ENCODE peak calls at places on chromosomes 7 and 10, in eight cellular contexts. One of them, this sample, is unnamed.

GRCh38 chr10:24617771-24618396 is 105.8 kb downstream of the ARHGAP21 start:
- DNase-seq in stomach: peak; percentile 68
- DNase-seq in cardiac fibroblast: peak; percentile 65
- DNase-seq in PC-3: peak; percentile 51
- DNase-seq in epithelial cell of esophagus: peak; percentile 67
- DNase-seq in bronchial epithelial cell: peak; percentile 38
- DNase-seq in esophagus squamous epithelium: no peak
- DNase-seq in brain microvascular endothelial cell: peak; percentile 35
- DNase-seq in this sample: no peak

GRCh38 chr10:9166770-9167169 is 1112.3 kb downstream of the GATA3 start:
- DNase-seq in stomach: no peak
- DNase-seq in cardiac fibroblast: no peak
- DNase-seq in PC-3: no peak
- DNase-seq in epithelial cell of esophagus: peak; percentile 8
- DNase-seq in bronchial epithelial cell: no peak
- DNase-seq in esophagus squamous epithelium: no peak
- DNase-seq in brain microvascular endothelial cell: no peak
- DNase-seq in this sample: no peak

GRCh38 chr7:112945046-112945445 is 141.6 kb downstream of the GPR85 start:
- DNase-seq in stomach: no peak
- DNase-seq in cardiac fibroblast: no peak
- DNase-seq in PC-3: no peak
- DNase-seq in epithelial cell of esophagus: no peak
- DNase-seq in bronchial epithelial cell: no peak
- DNase-seq in esophagus squamous epithelium: no peak
- DNase-seq in brain microvascular endothelial cell: no peak
- DNase-seq in this sample: no peak

GRCh38 chr7:72336887-72337821 is 75.0 kb downstream of the CALN1 start:
- DNase-seq in stomach: no peak
- DNase-seq in cardiac fibroblast: no peak
- DNase-seq in PC-3: no peak
- DNase-seq in epithelial cell of esophagus: no peak
- DNase-seq in bronchial epithelial cell: no peak
- DNase-seq in esophagus squamous epithelium: no peak
- DNase-seq in brain microvascular endothelial cell: no peak
- DNase-seq in this sample: no peak

GRCh38 chr10:79333513-79333912 is 13.8 kb upstream of the PPIF start:
- DNase-seq in stomach: no peak
- DNase-seq in cardiac fibroblast: peak; percentile 88
- DNase-seq in PC-3: peak; percentile 100
- DNase-seq in epithelial cell of esophagus: peak; percentile 92
- DNase-seq in bronchial epithelial cell: peak; percentile 94
- DNase-seq in esophagus squamous epithelium: no peak
- DNase-seq in brain microvascular endothelial cell: peak; percentile 38
- DNase-seq in this sample: no peak

GRCh38 chr10:62005687-62006086 is 104.2 kb downstream of the ARID5B start:
- DNase-seq in stomach: no peak
- DNase-seq in cardiac fibroblast: peak; percentile 52
- DNase-seq in PC-3: no peak
- DNase-seq in epithelial cell of esophagus: no peak
- DNase-seq in bronchial epithelial cell: no peak
- DNase-seq in esophagus squamous epithelium: no peak
- DNase-seq in brain microvascular endothelial cell: no peak
- DNase-seq in this sample: no peak

GRCh38 chr7:56079450-56080185 is 13.1 kb downstream of the PHKG1 start:
- DNase-seq in stomach: peak; percentile 78
- DNase-seq in cardiac fibroblast: peak; percentile 79
- DNase-seq in PC-3: peak; percentile 41
- DNase-seq in epithelial cell of esophagus: peak; percentile 44
- DNase-seq in bronchial epithelial cell: peak; percentile 25
- DNase-seq in esophagus squamous epithelium: no peak
- DNase-seq in brain microvascular endothelial cell: peak; percentile 62
- DNase-seq in this sample: peak; percentile 67

GRCh38 chr7:103632005-103632639 is 186.1 kb upstream of the SLC26A5 start:
- DNase-seq in stomach: no peak
- DNase-seq in cardiac fibroblast: peak; percentile 34
- DNase-seq in PC-3: no peak
- DNase-seq in epithelial cell of esophagus: no peak
- DNase-seq in bronchial epithelial cell: no peak
- DNase-seq in esophagus squamous epithelium: no peak
- DNase-seq in brain microvascular endothelial cell: no peak
- DNase-seq in this sample: no peak

GRCh38 chr7:42035205-42035604 is 201.8 kb downstream of the GLI3 start:
- DNase-seq in stomach: no peak
- DNase-seq in cardiac fibroblast: peak; percentile 25
- DNase-seq in PC-3: no peak
- DNase-seq in epithelial cell of esophagus: no peak
- DNase-seq in bronchial epithelial cell: no peak
- DNase-seq in esophagus squamous epithelium: no peak
- DNase-seq in brain microvascular endothelial cell: no peak
- DNase-seq in this sample: no peak

GRCh38 chr7:43868181-43868580 is 1.1 kb downstream of the MRPS24 start:
- DNase-seq in stomach: no peak
- DNase-seq in cardiac fibroblast: no peak
- DNase-seq in PC-3: no peak
- DNase-seq in epithelial cell of esophagus: no peak
- DNase-seq in bronchial epithelial cell: no peak
- DNase-seq in esophagus squamous epithelium: no peak
- DNase-seq in brain microvascular endothelial cell: no peak
- DNase-seq in this sample: no peak
- H3K4me3 ChIP-seq in stomach: peak overlapping the region; percentile 99
- H3K4me3 ChIP-seq in cardiac fibroblast: peak overlapping the region; percentile 84
- H3K4me3 ChIP-seq in PC-3: peak overlapping the region; percentile 96
- H3K4me3 ChIP-seq in epithelial cell of esophagus: peak overlapping the region; percentile 71
- H3K4me3 ChIP-seq in bronchial epithelial cell: no peak overlapping the region
- H3K4me3 ChIP-seq in esophagus squamous epithelium: peak overlapping the region; percentile 91
- H3K4me3 ChIP-seq in brain microvascular endothelial cell: peak overlapping the region; percentile 88
- H3K4me3 ChIP-seq in this sample: peak overlapping the region; percentile 60

GRCh38 chr7:149598721-149599308 is 101.2 kb upstream of the ZNF746 start:
- DNase-seq in stomach: no peak
- DNase-seq in cardiac fibroblast: peak; percentile 52
- DNase-seq in PC-3: peak; percentile 69
- DNase-seq in epithelial cell of esophagus: peak; percentile 69
- DNase-seq in bronchial epithelial cell: peak; percentile 47
- DNase-seq in esophagus squamous epithelium: no peak
- DNase-seq in brain microvascular endothelial cell: peak; percentile 31
- DNase-seq in this sample: peak; percentile 22
- TF ChIP-seq CTCF in stomach: no peak
- TF ChIP-seq CTCF in cardiac fibroblast: peak; percentile 55
- TF ChIP-seq CTCF in PC-3: peak; percentile 70
- TF ChIP-seq CTCF in epithelial cell of esophagus: peak; percentile 75
- TF ChIP-seq CTCF in bronchial epithelial cell: peak; percentile 67
- TF ChIP-seq CTCF in esophagus squamous epithelium: no peak
- TF ChIP-seq CTCF in brain microvascular endothelial cell: peak; percentile 70
- TF ChIP-seq CTCF in this sample: peak; percentile 70

DNA sequence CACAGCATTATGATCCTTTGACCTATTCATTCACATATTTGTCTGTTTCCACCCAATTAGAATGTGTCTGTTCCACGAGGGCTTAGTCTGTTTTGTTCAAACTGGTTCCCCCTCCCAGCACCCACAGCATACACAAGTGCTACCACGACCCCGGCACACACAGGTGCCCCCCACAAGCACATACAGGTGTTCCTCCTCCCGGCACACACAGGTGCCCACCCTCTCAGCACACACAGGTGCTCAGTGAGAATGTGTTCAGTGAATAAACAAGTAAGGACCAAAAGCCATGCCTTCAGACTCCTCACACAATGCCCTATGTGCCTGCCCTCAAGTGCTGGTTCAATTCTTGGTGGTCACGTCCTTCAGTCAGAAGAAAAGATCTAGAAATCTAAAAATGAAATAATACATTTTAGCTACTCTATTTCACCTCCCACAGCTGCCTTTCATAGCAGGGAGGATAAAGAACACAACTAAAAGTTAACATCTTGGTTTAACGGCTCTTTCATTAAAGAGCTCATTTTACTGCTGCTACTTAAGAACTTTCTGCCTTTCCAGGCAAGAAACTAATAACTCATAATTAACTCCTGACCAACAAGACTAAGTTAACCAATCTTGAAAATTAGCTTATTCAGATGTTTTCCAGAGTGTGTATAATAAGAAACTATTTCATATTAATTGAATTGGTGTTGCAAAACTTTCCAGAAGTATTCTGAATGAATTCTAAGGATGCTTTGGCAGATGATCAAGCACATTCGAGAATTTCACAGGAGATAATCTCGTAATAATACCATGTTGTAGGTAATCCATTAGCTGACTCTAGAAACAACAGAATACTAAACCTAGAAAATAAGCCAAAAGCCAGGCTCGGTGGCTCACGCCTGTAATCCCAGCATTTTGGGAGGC is 2.3 kb downstream of the DNMBP start:
- DNase-seq in stomach: no peak
- DNase-seq in cardiac fibroblast: no peak
- DNase-seq in PC-3: no peak
- DNase-seq in epithelial cell of esophagus: no peak
- DNase-seq in bronchial epithelial cell: no peak
- DNase-seq in esophagus squamous epithelium: no peak
- DNase-seq in brain microvascular endothelial cell: no peak
- DNase-seq in this sample: no peak
- H3K4me3 ChIP-seq in stomach: peak overlapping the region; percentile 75
- H3K4me3 ChIP-seq in cardiac fibroblast: peak overlapping the region; percentile 73
- H3K4me3 ChIP-seq in PC-3: peak overlapping the region; percentile 91
- H3K4me3 ChIP-seq in epithelial cell of esophagus: peak overlapping the region; percentile 92
- H3K4me3 ChIP-seq in bronchial epithelial cell: no peak overlapping the region
- H3K4me3 ChIP-seq in esophagus squamous epithelium: peak overlapping the region; percentile 80
- H3K4me3 ChIP-seq in brain microvascular endothelial cell: peak overlapping the region; percentile 79
- H3K4me3 ChIP-seq in this sample: peak overlapping the region; percentile 88

DNA sequence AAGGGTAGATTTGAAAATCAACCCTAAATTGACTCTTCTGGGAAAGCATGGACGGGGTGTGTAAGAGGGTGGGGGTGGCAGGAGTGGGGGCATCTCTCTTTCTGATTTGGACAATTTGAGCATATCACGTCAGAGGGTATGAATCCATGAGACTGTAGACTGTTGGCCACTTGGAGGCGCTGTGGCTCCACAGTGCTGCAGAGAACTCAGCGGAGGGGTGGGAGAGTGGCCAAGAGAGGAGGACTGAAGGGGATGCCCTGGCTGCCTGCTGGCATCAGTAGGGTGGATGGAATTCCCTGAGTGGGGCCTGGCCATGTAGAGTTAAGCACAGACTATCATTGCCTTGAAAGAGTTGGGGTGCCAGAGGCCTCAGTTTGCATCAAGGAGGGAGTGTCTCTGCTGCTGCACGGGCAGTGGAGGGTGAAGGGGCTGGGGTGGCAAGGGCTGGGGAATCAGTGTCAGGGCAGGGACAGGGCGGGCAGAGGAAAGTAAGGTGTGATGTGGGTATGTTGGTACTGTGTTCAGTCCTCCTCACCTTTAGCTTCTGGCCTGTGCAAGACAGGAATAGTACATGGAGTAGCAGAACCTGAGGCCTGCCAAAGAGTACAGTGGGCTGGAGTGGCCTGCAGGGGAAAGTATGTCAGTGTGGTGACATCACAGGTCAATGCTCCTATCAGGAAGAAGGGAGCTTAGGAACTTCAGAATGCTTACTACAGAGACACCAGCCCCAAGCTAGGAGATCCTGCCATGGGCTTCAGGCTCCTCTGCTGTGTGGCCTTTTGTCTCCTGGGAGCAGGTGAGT is 133.5 kb upstream of the PRSS58 start:
- DNase-seq in stomach: no peak
- DNase-seq in cardiac fibroblast: peak; percentile 8
- DNase-seq in PC-3: peak; percentile 49
- DNase-seq in epithelial cell of esophagus: no peak
- DNase-seq in bronchial epithelial cell: no peak
- DNase-seq in esophagus squamous epithelium: no peak
- DNase-seq in brain microvascular endothelial cell: peak; percentile 12
- DNase-seq in this sample: no peak
- TF ChIP-seq CTCF in stomach: no peak
- TF ChIP-seq CTCF in cardiac fibroblast: peak; percentile 19
- TF ChIP-seq CTCF in PC-3: peak; percentile 67
- TF ChIP-seq CTCF in epithelial cell of esophagus: peak; percentile 25
- TF ChIP-seq CTCF in bronchial epithelial cell: peak; percentile 42
- TF ChIP-seq CTCF in esophagus squamous epithelium: no peak
- TF ChIP-seq CTCF in brain microvascular endothelial cell: peak; percentile 67
- TF ChIP-seq CTCF in this sample: peak; percentile 44

This sample was measured in astrocyte of the cerebellum.